ENCODE peak calls at places on chromosomes 1 and 21, in four cellular contexts. One of them, this sample, is unnamed.

GRCh38 chr1:245153645-245154428 is 948 bp upstream of the KIF26B start:
- DNase-seq in fibroblast of mammary gland: no peak
- DNase-seq in adrenal gland: no peak
- DNase-seq in testis: peak
- DNase-seq in this sample: no peak

GRCh38 chr1:15345711-15346355 is 63.9 kb upstream of the EFHD2 start:
- DNase-seq in fibroblast of mammary gland: no peak
- DNase-seq in testis: peak
- DNase-seq in adrenal gland: peak
- DNase-seq in this sample: no peak

GRCh38 chr1:93735722-93736121 is 54.1 kb upstream of the BCAR3 start:
- DNase-seq in adrenal gland: no peak
- DNase-seq in fibroblast of mammary gland: peak
- DNase-seq in testis: no peak
- DNase-seq in this sample: peak

GRCh38 chr21:32364387-32364786 is 28.4 kb downstream of the URB1 start:
- DNase-seq in fibroblast of mammary gland: no peak
- DNase-seq in adrenal gland: no peak
- DNase-seq in testis: peak
- DNase-seq in this sample: no peak

GRCh38 chr1:180166436-180166800 is 11.7 kb downstream of the QSOX1 start:
- DNase-seq in fibroblast of mammary gland: no peak
- DNase-seq in testis: no peak
- DNase-seq in adrenal gland: no peak
- DNase-seq in this sample: no peak

GRCh38 chr21:26794597-26795397 is 50.4 kb downstream of the ADAMTS1 start:
- DNase-seq in testis: no peak
- DNase-seq in adrenal gland: no peak
- DNase-seq in fibroblast of mammary gland: no peak
- DNase-seq in this sample: no peak

GRCh38 chr1:161166669-161167548 is 683 bp downstream of the PPOX start:
- DNase-seq in testis: no peak
- DNase-seq in adrenal gland: no peak
- DNase-seq in fibroblast of mammary gland: no peak
- DNase-seq in this sample: peak

GRCh38 chr1:17563494-17564281 is 24.2 kb downstream of the ARHGEF10L start:
- DNase-seq in adrenal gland: no peak
- DNase-seq in fibroblast of mammary gland: no peak
- DNase-seq in testis: no peak
- DNase-seq in this sample: no peak

GRCh38 chr1:151135433-151136385 is 10.7 kb downstream of the SEMA6C start:
- DNase-seq in adrenal gland: no peak
- DNase-seq in fibroblast of mammary gland: no peak
- DNase-seq in testis: no peak
- DNase-seq in this sample: no peak
- TF ChIP-seq CTCF in adrenal gland: no peak
- TF ChIP-seq CTCF in fibroblast of mammary gland: no peak
- TF ChIP-seq CTCF in testis: no peak
- TF ChIP-seq CTCF in this sample: no peak

DNA sequence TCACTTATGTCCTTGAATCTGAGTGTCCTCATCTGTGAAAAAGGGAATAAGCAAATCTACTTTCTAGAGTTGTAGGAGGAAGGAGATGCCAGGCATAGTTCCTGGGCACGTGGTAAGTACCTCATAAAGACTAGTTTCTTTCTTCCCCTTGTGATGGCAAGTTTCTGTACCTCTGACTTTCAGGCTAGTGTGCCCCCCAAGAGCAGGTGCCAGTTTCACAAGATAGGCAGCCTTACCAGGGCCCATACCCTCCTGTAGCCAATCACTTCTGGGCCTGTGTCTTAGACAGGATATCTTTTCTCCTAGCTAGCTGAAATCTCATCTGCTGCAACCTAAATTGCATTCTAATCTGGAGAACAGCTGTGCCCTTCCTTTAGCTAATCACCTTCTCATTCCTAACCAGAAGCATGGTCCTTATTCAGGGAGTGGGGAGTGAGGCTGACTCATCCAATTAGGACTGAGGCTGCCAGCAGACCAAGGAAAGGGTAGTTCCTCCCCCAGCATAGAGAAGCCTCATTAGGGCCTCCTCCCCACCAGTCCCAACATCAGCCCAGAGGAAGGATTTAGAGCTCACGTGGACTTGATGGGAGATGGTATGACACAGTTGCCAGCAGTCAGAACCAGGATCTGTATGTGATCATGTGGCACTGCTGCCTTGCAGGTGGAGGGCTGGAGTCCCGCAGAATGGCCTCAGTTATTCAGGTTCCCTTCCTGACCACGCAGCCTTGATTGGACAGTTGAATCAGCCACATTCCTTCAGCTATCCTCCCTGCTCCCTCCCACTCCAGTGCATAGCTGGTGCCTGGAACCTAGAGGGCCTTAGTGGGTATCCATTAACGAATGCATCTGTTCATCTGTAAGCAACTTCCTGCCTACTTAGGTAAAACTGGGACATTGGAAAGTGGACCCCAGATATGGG is 7.9 kb downstream of the KLHDC8A start:
- DNase-seq in fibroblast of mammary gland: no peak
- DNase-seq in testis: no peak
- DNase-seq in adrenal gland: no peak
- DNase-seq in this sample: no peak
- TF ChIP-seq CTCF in fibroblast of mammary gland: no peak
- TF ChIP-seq CTCF in testis: no peak
- TF ChIP-seq CTCF in adrenal gland: no peak
- TF ChIP-seq CTCF in this sample: no peak

GRCh38 chr1:223551610-223552009 is 113.9 kb downstream of the CAPN8 start:
- DNase-seq in adrenal gland: no peak
- DNase-seq in testis: no peak
- DNase-seq in fibroblast of mammary gland: peak
- DNase-seq in this sample: no peak

GRCh38 chr1:223553957-223554356 is 111.5 kb downstream of the CAPN8 start:
- DNase-seq in adrenal gland: no peak
- DNase-seq in fibroblast of mammary gland: no peak
- DNase-seq in testis: no peak
- DNase-seq in this sample: no peak

GRCh38 chr1:223558512-223558911 is 107.0 kb downstream of the CAPN8 start:
- DNase-seq in adrenal gland: no peak
- DNase-seq in fibroblast of mammary gland: no peak
- DNase-seq in testis: no peak
- DNase-seq in this sample: no peak

GRCh38 chr1:223557125-223557465 is 108.4 kb downstream of the CAPN8 start:
- DNase-seq in fibroblast of mammary gland: no peak
- DNase-seq in adrenal gland: no peak
- DNase-seq in testis: no peak
- DNase-seq in this sample: no peak

GRCh38 chr1:223556414-223557124 is 108.9 kb downstream of the CAPN8 start:
- DNase-seq in testis: peak
- DNase-seq in adrenal gland: peak
- DNase-seq in fibroblast of mammary gland: peak
- DNase-seq in this sample: peak
- TF ChIP-seq CTCF in testis: no peak
- TF ChIP-seq CTCF in adrenal gland: peak
- TF ChIP-seq CTCF in fibroblast of mammary gland: peak
- TF ChIP-seq CTCF in this sample: peak

DNA sequence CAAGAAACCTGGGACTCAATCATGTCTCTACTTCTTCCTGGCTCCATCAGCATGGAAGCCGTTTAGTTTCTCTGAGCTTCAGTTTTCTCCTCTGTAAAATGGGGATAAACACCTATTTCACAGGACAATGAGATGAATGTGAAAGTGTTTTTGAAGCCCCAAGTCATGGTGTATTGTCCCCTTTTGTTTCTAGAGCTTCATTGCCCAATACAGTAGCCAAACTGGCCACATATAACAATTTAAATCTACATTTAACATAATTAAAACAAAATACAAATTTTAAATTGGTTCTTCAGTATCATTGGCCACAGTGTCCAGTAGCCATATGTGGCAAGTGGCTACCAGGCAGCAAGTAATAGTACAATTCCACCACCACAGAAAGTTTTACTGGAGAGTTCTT is 2.3 kb upstream of the EFCAB14 start:
- DNase-seq in adrenal gland: no peak
- DNase-seq in testis: no peak
- DNase-seq in fibroblast of mammary gland: no peak
- DNase-seq in this sample: no peak
- TF ChIP-seq CTCF in adrenal gland: no peak
- TF ChIP-seq CTCF in testis: no peak
- TF ChIP-seq CTCF in fibroblast of mammary gland: no peak
- TF ChIP-seq CTCF in this sample: no peak

GRCh38 chr1:19960621-19961020 is 18.8 kb downstream of the PLA2G2A start:
- DNase-seq in adrenal gland: no peak
- DNase-seq in fibroblast of mammary gland: no peak
- DNase-seq in testis: no peak
- DNase-seq in this sample: no peak

GRCh38 chr1:19963636-19964035 is 15.8 kb downstream of the PLA2G2A start:
- DNase-seq in adrenal gland: no peak
- DNase-seq in testis: no peak
- DNase-seq in fibroblast of mammary gland: no peak
- DNase-seq in this sample: no peak

GRCh38 chr1:19954059-19954458 is 25.4 kb downstream of the PLA2G2A start:
- DNase-seq in fibroblast of mammary gland: no peak
- DNase-seq in adrenal gland: no peak
- DNase-seq in testis: no peak
- DNase-seq in this sample: no peak

GRCh38 chr1:19955529-19956170 is 23.8 kb downstream of the PLA2G2A start:
- DNase-seq in fibroblast of mammary gland: no peak
- DNase-seq in testis: no peak
- DNase-seq in adrenal gland: no peak
- DNase-seq in this sample: no peak

DNA sequence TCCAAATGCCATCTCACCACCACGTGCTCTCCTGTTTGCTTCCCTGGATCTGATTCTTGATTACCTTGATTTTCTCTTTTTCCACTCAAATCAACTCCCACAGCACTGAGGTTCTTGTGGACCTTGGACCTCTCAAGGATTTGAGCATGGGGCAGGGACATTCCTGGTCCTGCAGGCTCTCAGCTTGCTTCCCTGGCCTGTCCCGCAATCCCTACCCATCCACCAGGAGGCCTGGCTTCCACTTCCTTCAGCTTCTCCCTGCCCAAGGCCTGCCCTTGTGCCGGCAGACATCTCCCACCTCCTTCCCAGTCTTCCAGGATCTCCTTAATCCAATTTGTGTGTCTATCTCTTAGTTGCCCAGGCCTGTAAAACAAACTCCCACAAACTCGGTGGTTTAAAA is 21.6 kb downstream of the PLA2G2A start:
- DNase-seq in testis: no peak
- DNase-seq in adrenal gland: no peak
- DNase-seq in fibroblast of mammary gland: no peak
- DNase-seq in this sample: no peak
- TF ChIP-seq CTCF in testis: no peak
- TF ChIP-seq CTCF in adrenal gland: no peak
- TF ChIP-seq CTCF in fibroblast of mammary gland: peak
- TF ChIP-seq CTCF in this sample: no peak

GRCh38 chr1:32780628-32781267 is 36.4 kb downstream of the YARS1 start:
- DNase-seq in fibroblast of mammary gland: peak
- DNase-seq in testis: no peak
- DNase-seq in adrenal gland: no peak
- DNase-seq in this sample: no peak
- TF ChIP-seq CTCF in fibroblast of mammary gland: no peak
- TF ChIP-seq CTCF in testis: no peak
- TF ChIP-seq CTCF in adrenal gland: no peak
- TF ChIP-seq CTCF in this sample: no peak

GRCh38 chr1:65434255-65434654 is 13.8 kb downstream of the LEPR start:
- DNase-seq in testis: no peak
- DNase-seq in fibroblast of mammary gland: no peak
- DNase-seq in adrenal gland: no peak
- DNase-seq in this sample: no peak
- TF ChIP-seq CTCF in testis: no peak
- TF ChIP-seq CTCF in fibroblast of mammary gland: no peak
- TF ChIP-seq CTCF in adrenal gland: no peak
- TF ChIP-seq CTCF in this sample: no peak